ENCODE peak calls at places on chromosomes 2 and 18, in seven cellular contexts. D is adipocyte; U is lower lobe of right lung; T is cardiac fibroblast; K is iris pigment epithelial cell; Z is HuH-7.5; I is stimulated activated CD4-positive, alpha-beta T cell treated with anti-CD3 and anti-CD28 coated beads, Interleukin-4, amount 100 ng/mL, for 1 hour. E is an unnamed sample.

GRCh38 chr2:141384676-141385075 is 746.1 kb downstream of the LRP1B start:
- DNase-seq in I (no peak), Z (no peak), K (peak; percentile 76), U (no peak), D (peak; percentile 15), T (no peak), E (peak; percentile 39)

GRCh38 chr2:195413422-195413821 is 243.6 kb upstream of the SLC39A10 start:
- DNase-seq in Z (no peak), U (no peak), K (no peak), D (no peak), I (no peak), T (no peak), E (peak; percentile 71)

GRCh38 chr2:28117104-28117596 is 226.6 kb downstream of the BABAM2 start:
- DNase-seq in T (no peak), K (no peak), D (no peak), I (no peak), Z (no peak), U (no peak), E (no peak)

GRCh38 chr2:18922276-18922675 is 332.9 kb upstream of the NT5C1B start:
- DNase-seq in I (no peak), U (no peak), D (peak; percentile 17), K (no peak), Z (no peak), T (no peak), E (peak; percentile 12)

GRCh38 chr18:78994977-78995582 is 15.5 kb downstream of the SALL3 start:
- DNase-seq in I (no peak), U (no peak), T (no peak), Z (no peak), K (no peak), D (no peak), E (no peak)

GRCh38 chr2:33441235-33441810 is 35.1 kb upstream of the RASGRP3 start:
- DNase-seq in T (peak; percentile 84), D (peak; percentile 88), K (peak; percentile 79), Z (peak; percentile 49), I (no peak), U (no peak), E (peak; percentile 73)

GRCh38 chr18:22098563-22098989 is 70.8 kb upstream of the GATA6 start:
- DNase-seq in K (peak; percentile 38), U (no peak), D (no peak), I (no peak), T (no peak), Z (no peak), E (peak; percentile 51)

GRCh38 chr2:45049937-45050336 is 40.7 kb upstream of the SIX2 start:
- DNase-seq in I (no peak), K (no peak), D (no peak), T (no peak), Z (no peak), U (no peak), E (no peak)

GRCh38 chr2:13876491-13877037 is 756.0 kb upstream of the LRATD1 start:
- DNase-seq in Z (no peak), T (no peak), D (no peak), U (no peak), I (no peak), K (no peak), E (no peak)

GRCh38 chr2:120317180-120317533 is 28.8 kb upstream of the INHBB start:
- DNase-seq in K (no peak), Z (no peak), D (no peak), I (no peak), U (no peak), T (no peak), E (no peak)

GRCh38 chr2:96325038-96325883 is at the start of gene ITPRIPL1:
- DNase-seq in K (no peak), I (peak; percentile 52), D (no peak), Z (no peak), U (no peak), T (peak; percentile 32), E (no peak)

GRCh38 chr2:116585654-116586053 is 1228.8 kb upstream of the DDX18 start:
- DNase-seq in Z (no peak), D (no peak), U (no peak), I (no peak), T (no peak), K (no peak), E (no peak)

GRCh38 chr2:230794472-230794871 is 70.3 kb upstream of the ITM2C start:
- DNase-seq in T (peak; percentile 61), I (peak; percentile 24), D (no peak), K (peak; percentile 67), U (no peak), Z (no peak), E (peak; percentile 43)

GRCh38 chr2:224155896-224156295 is 116.8 kb upstream of the SERPINE2 start:
- DNase-seq in D (peak; percentile 54), Z (no peak), I (no peak), K (peak; percentile 58), U (no peak), T (peak; percentile 62), E (no peak)

GRCh38 chr18:48682768-48683167 is 143.9 kb downstream of the CTIF start:
- DNase-seq in T (no peak), U (no peak), K (no peak), I (no peak), Z (no peak), D (no peak), E (no peak)

GRCh38 chr2:46849741-46850474 is 65.7 kb downstream of the MCFD2 start:
- DNase-seq in D (peak; percentile 62), U (no peak), K (peak; percentile 77), T (peak; percentile 87), I (no peak), Z (no peak), E (peak; percentile 93)

GRCh38 chr2:198135481-198135934 is 331.1 kb downstream of the PLCL1 start:
- DNase-seq in I (no peak), Z (no peak), D (peak; percentile 40), K (no peak), U (no peak), T (peak; percentile 37), E (peak; percentile 15)

GRCh38 chr2:134261398-134262131 is 7.7 kb downstream of the MGAT5 start:
- DNase-seq in K (no peak), U (no peak), Z (no peak), I (no peak), T (peak; percentile 88), D (peak; percentile 60), E (peak; percentile 45)

GRCh38 chr2:49165662-49166061 is 11.3 kb upstream of the FSHR start:
- DNase-seq in I (no peak), U (no peak), Z (no peak), D (no peak), T (no peak), K (no peak), E (no peak)

GRCh38 chr18:39318462-39318861 is 1752.9 kb upstream of the CELF4 start:
- DNase-seq in D (no peak), Z (no peak), I (no peak), U (no peak), K (no peak), T (no peak), E (no peak)

GRCh38 chr2:191797937-191798873 is 48.7 kb downstream of the CAVIN2 start:
- DNase-seq in U (no peak), I (no peak), Z (no peak), K (no peak), D (peak; percentile 15), T (no peak), E (no peak)

GRCh38 chr2:202171246-202171833 is 67.1 kb downstream of the SUMO1 start:
- DNase-seq in D (no peak), T (peak; percentile 22), K (no peak), I (peak; percentile 11), U (no peak), Z (no peak), E (no peak)

GRCh38 chr2:1617425-1618021 is 126.8 kb downstream of the PXDN start:
- DNase-seq in T (no peak), I (no peak), D (no peak), K (no peak), Z (no peak), U (no peak), E (no peak)

GRCh38 chr2:11144724-11145079 is 10.6 kb upstream of the SLC66A3 start:
- DNase-seq in Z (no peak), K (no peak), I (no peak), U (no peak), D (no peak), T (no peak), E (no peak)

GRCh38 chr18:48408111-48408726 is 964 bp downstream of the ZBTB7C start:
- DNase-seq in K (no peak), D (peak; percentile 6), T (no peak), Z (no peak), U (peak; percentile 57), I (no peak), E (no peak)

GRCh38 chr2:98454500-98455235 is 10.0 kb downstream of the INPP4A start:
- DNase-seq in D (no peak), Z (no peak), K (peak; percentile 50), U (no peak), I (no peak), T (peak; percentile 43), E (peak; percentile 40)

GRCh38 chr2:10327896-10328666 is 25.4 kb downstream of the HPCAL1 start:
- DNase-seq in T (no peak), D (no peak), Z (no peak), I (no peak), K (no peak), U (no peak), E (no peak)

GRCh38 chr2:71206271-71206670 is 20.6 kb downstream of the PAIP2B start:
- DNase-seq in K (no peak), U (no peak), D (no peak), Z (no peak), T (no peak), I (no peak), E (no peak)

GRCh38 chr2:54258171-54258570 is 2.1 kb upstream of the TSPYL6 start:
- DNase-seq in I (no peak), U (no peak), Z (no peak), K (peak; percentile 69), D (peak; percentile 17), T (peak; percentile 43), E (peak; percentile 20)

GRCh38 chr18:51751901-51752300 is 554.4 kb upstream of the MEX3C start:
- DNase-seq in Z (no peak), K (no peak), T (no peak), U (no peak), D (no peak), I (no peak), E (no peak)

GRCh38 chr2:176281267-176281666 is 12.0 kb downstream of the MTX2 start:
- DNase-seq in U (no peak), T (peak; percentile 47), D (peak; percentile 30), K (peak; percentile 50), I (no peak), Z (no peak), E (peak; percentile 6)

GRCh38 chr2:121570665-121571055 is 40.0 kb downstream of the RNU4ATAC start:
- DNase-seq in I (no peak), K (no peak), D (no peak), Z (no peak), U (no peak), T (no peak), E (no peak)

GRCh38 chr2:224520064-224520463 is 65.1 kb downstream of the CUL3 start:
- DNase-seq in D (peak; percentile 77), Z (no peak), U (no peak), T (peak; percentile 79), I (no peak), K (peak; percentile 96), E (peak; percentile 94)

GRCh38 chr2:128497461-128497860 is 178.8 kb upstream of the HS6ST1 start:
- DNase-seq in Z (no peak), U (no peak), T (no peak), D (no peak), I (no peak), K (no peak), E (no peak)

GRCh38 chr2:27721335-27721734 is 50.2 kb upstream of the MRPL33 start:
- DNase-seq in K (no peak), U (no peak), D (no peak), Z (no peak), T (no peak), I (no peak), E (no peak)